ENCODE peak calls at places on chromosome 1, in five cellular contexts. B is MM.1S, N is uterus, L is pancreas, T is cardiac muscle cell. F is an unnamed sample. For H3K36me3, the result is how much of the 10 kb centered on the place peaks cover.

GRCh38 chr1:156625436-156626078 is 6.3 kb downstream of the HAPLN2 start:
- DNase-seq in B (peak), N (peak), L (peak), T (peak), F (peak)

GRCh38 chr1:203126151-203126865 is 1.2 kb upstream of the ADORA1 start:
- DNase-seq in B (no peak), N (no peak), L (no peak), T (peak), F (no peak)

GRCh38 chr1:2513939-2514650 is 12.3 kb downstream of the PANK4 start:
- DNase-seq in B (no peak), N (no peak), L (no peak), T (no peak), F (no peak)

GRCh38 chr1:151310986-151311385 is 16.2 kb downstream of the PI4KB start:
- DNase-seq in B (no peak), N (peak), L (no peak), T (peak), F (no peak)

GRCh38 chr1:209456878-209457277 is 126.6 kb upstream of the CAMK1G start:
- DNase-seq in B (no peak), N (no peak), L (no peak), T (no peak), F (no peak)

GRCh38 chr1:87437663-87438295 is 109.1 kb downstream of the LMO4 start:
- DNase-seq in B (no peak), N (no peak), L (no peak), T (no peak), F (no peak)

GRCh38 chr1:110189181-110189580 is 20.9 kb upstream of the KCNC4 start:
- DNase-seq in B (no peak), N (no peak), L (peak), T (no peak), F (no peak)

GRCh38 chr1:27342778-27343638 is 1.2 kb downstream of the SYTL1 start:
- DNase-seq in B (no peak), N (no peak), L (peak), T (no peak), F (peak)

GRCh38 chr1:22709891-22710687 is 550 bp upstream of the EPHB2 start:
- DNase-seq in B (no peak), N (peak), L (peak), T (peak), F (peak)

GRCh38 chr1:177600371-177600770 is 369.5 kb downstream of the SEC16B start:
- DNase-seq in B (no peak), N (no peak), L (no peak), T (no peak), F (no peak)

GRCh38 chr1:1215266-1215676 is 1.3 kb upstream of the TNFRSF4 start:
- DNase-seq in B (no peak), N (no peak), L (peak), T (no peak), F (no peak)

GRCh38 chr1:145740269-145740668 is 21.0 kb downstream of the CD160 start:
- DNase-seq in B (no peak), N (no peak), L (no peak), T (peak), F (no peak)

GRCh38 chr1:2918441-2918840 is 102.8 kb upstream of the ACTRT2 start:
- DNase-seq in B (no peak), N (no peak), L (no peak), T (no peak), F (no peak)

GRCh38 chr1:95265106-95265505 is 31.1 kb downstream of the RWDD3 start:
- DNase-seq in B (no peak), N (no peak), L (no peak), T (no peak), F (no peak)

GRCh38 chr1:33128781-33129180 is 47.8 kb downstream of the AZIN2 start:
- DNase-seq in B (no peak), N (no peak), L (no peak), T (no peak), F (no peak)

GRCh38 chr1:39438002-39438401 is 53.4 kb upstream of the BMP8A start:
- DNase-seq in B (no peak), N (no peak), L (no peak), T (no peak), F (no peak)
- H3K36me3 ChIP-seq in B (under half), N (under half), L (under half), T (half or more), F (under half)

GRCh38 chr1:66929999-66930822 is 5.4 kb downstream of the MIER1 start:
- DNase-seq in B (peak), N (peak), L (peak), T (peak), F (peak)
- TF ChIP-seq CTCF in B (no peak), N (peak), L (no peak), T (peak), F (no peak)

GRCh38 chr1:186297439-186297838 is 77.6 kb downstream of the TPR start:
- DNase-seq in B (no peak), N (no peak), L (no peak), T (no peak), F (no peak)

GRCh38 chr1:186292875-186293274 is 82.2 kb downstream of the TPR start:
- DNase-seq in B (no peak), N (no peak), L (no peak), T (no peak), F (no peak)

GRCh38 chr1:186298851-186299250 is 76.2 kb downstream of the TPR start:
- DNase-seq in B (no peak), N (no peak), L (no peak), T (no peak), F (no peak)

GRCh38 chr1:186301448-186301847 is 73.6 kb downstream of the TPR start:
- DNase-seq in B (no peak), N (no peak), L (no peak), T (no peak), F (no peak)

DNA sequence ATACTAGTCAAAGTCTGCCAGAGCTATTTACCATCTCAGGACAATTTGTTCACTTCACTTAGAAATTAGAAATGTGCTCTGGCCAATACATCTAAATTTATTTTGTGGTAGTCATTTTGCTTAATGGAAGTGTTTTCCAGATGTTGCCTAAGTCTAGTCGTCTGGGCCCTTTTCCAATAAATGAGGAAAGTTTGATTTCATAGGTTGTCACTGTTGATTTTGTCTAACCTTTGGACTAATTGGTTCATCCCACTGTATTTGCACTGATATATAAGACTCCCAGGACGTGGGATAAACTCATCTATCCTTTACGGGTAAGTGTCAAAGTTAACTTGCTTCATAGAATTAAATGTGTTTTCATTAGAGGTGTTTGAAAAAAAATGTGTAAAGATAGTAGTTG is 79.1 kb downstream of the TPR start:
- DNase-seq in B (no peak), N (no peak), L (no peak), T (peak), F (no peak)
- H3K4me3 ChIP-seq in B (no peak), N (no peak), L (no peak), T (no peak), F (no peak)

GRCh38 chr1:224183591-224184312 is 712 bp downstream of the DEGS1 start:
- DNase-seq in B (peak), N (peak), L (peak), T (peak), F (peak)

GRCh38 chr1:224182866-224183590 is at the start of gene DEGS1:
- DNase-seq in B (peak), N (peak), L (peak), T (peak), F (peak)

GRCh38 chr1:224188286-224188685 is 5.2 kb downstream of the DEGS1 start:
- DNase-seq in B (no peak), N (no peak), L (no peak), T (no peak), F (no peak)

GRCh38 chr1:224182057-224182865 is 779 bp upstream of the DEGS1 start:
- DNase-seq in B (peak), N (no peak), L (no peak), T (no peak), F (no peak)

GRCh38 chr1:224185208-224185607 is 2.2 kb downstream of the DEGS1 start:
- DNase-seq in B (no peak), N (no peak), L (no peak), T (no peak), F (no peak)
- H3K36me3 ChIP-seq in B (under half), N (under half), L (under half), T (under half), F (under half)

GRCh38 chr1:187383366-187383765 is 554.6 kb downstream of the PLA2G4A start:
- DNase-seq in B (no peak), N (no peak), L (no peak), T (peak), F (no peak)
- TF ChIP-seq CTCF in B (peak), N (no peak), L (no peak), T (peak), F (peak)

F was measured in GM06990.